ENCODE peak calls at places on chromosomes 12 and 14, in five cellular contexts. P is type B pancreatic cell, H is fibroblast of mammary gland, T is AG09309, I is GM10248. W is an unnamed sample.

GRCh38 chr12:48235796-48236333 is 32.8 kb upstream of the OR10AD1 start:
- DNase-seq in P (no peak), H (no peak), T (no peak), I (no peak), W (no peak)

GRCh38 chr12:49046129-49046895 is 14.3 kb downstream of the KMT2D start:
- DNase-seq in P (no peak), H (no peak), T (no peak), I (no peak), W (no peak)

GRCh38 chr12:62724947-62725447 is 210.0 kb downstream of the PPM1H start:
- DNase-seq in P (no peak), H (peak; percentile 98), T (peak; percentile 97), I (no peak), W (no peak)

GRCh38 chr14:56278383-56278782 is 160.2 kb downstream of the PELI2 start:
- DNase-seq in P (no peak), H (no peak), T (no peak), I (no peak), W (no peak)

GRCh38 chr12:119444462-119445044 is 110.0 kb downstream of the CCDC60 start:
- DNase-seq in P (no peak), H (peak; percentile 43), T (no peak), I (peak; percentile 67), W (peak; percentile 68)

GRCh38 chr12:27580561-27581330 is 56.7 kb downstream of the PPFIBP1 start:
- DNase-seq in P (no peak), H (no peak), T (no peak), I (no peak), W (no peak)

GRCh38 chr14:89296281-89296745 is 120.7 kb downstream of the FOXN3 start:
- DNase-seq in P (no peak), H (no peak), T (no peak), I (no peak), W (no peak)

GRCh38 chr12:34033628-34034296 is 11.5 kb downstream of the ALG10 start:
- DNase-seq in P (no peak), H (peak; percentile 45), T (no peak), I (peak; percentile 3), W (peak; percentile 8)

GRCh38 chr12:69495071-69495470 is 24.9 kb downstream of the FRS2 start:
- DNase-seq in P (no peak), H (peak; percentile 50), T (no peak), I (no peak), W (no peak)

GRCh38 chr12:75779891-75780501 is 251.6 kb downstream of the PHLDA1 start:
- DNase-seq in P (no peak), H (no peak), T (no peak), I (no peak), W (no peak)

GRCh38 chr12:64687816-64688599 is 71.2 kb downstream of the GNS start:
- DNase-seq in P (no peak), H (peak; percentile 70), T (no peak), I (no peak), W (no peak)

GRCh38 chr14:65230287-65230728 is 128.0 kb upstream of the MAX start:
- DNase-seq in P (no peak), H (peak; percentile 46), T (no peak), I (no peak), W (no peak)

GRCh38 chr12:113155060-113155459 is 5.5 kb downstream of the CFAP73 start:
- DNase-seq in P (no peak), H (no peak), T (no peak), I (no peak), W (no peak)

GRCh38 chr12:113151655-113152054 is 2.1 kb downstream of the CFAP73 start:
- DNase-seq in P (no peak), H (no peak), T (no peak), I (no peak), W (no peak)

GRCh38 chr12:113154351-113154973 is 4.9 kb downstream of the CFAP73 start:
- DNase-seq in P (no peak), H (peak; percentile 12), T (no peak), I (peak; percentile 61), W (peak; percentile 67)

GRCh38 chr12:113152196-113152834 is 2.8 kb downstream of the CFAP73 start:
- DNase-seq in P (no peak), H (no peak), T (no peak), I (no peak), W (no peak)

DNA sequence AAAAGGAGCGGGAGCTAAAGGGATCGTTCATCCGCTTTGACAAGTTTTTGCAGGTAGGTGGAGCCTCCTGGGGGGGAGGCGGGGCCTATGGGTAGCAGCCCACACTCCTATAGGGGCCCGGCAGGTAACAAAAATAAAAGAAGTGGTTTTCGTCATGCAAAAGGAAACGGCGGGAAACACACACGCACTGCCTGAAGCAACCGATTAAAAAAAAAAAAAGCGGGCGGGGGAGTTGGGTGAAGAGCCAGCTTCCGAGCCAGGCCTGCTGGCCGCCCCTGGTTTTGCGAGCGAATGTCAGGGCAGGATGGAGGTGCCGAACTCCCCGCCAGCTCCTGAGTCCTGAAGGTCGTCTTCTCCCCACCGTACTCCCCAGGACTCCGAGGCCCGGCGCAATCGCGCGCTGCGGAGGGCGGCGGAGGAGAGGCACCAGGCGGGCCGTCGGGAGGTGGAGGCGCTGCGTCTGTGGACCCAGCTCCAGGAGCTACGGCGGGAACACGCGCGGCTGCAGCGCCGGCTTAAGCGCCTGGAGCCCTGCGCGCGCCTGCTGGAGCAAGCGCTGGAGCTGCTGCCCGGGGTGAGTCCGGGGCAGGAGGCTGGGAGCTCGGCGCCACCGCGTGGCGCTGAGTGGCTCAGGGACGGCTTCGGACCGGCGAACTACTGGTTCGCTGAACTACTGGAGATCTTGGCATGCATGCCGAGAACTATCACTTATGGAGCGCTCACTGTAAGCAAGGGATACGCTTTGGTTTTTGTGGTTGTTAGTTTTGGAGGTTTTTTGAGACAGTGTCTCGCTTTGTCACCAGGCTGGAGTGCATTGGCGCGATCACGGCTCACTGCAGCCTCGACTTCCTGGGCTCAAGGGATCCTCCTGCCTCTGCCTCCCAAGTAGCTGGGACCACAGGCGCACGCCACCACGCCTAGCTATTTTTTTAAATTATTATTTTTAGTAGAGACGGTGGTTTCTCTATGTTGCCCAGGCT is 3.6 kb downstream of the CFAP73 start:
- DNase-seq in P (no peak), H (peak; percentile 70), T (peak; percentile 33), I (peak; percentile 84), W (peak; percentile 89)
- TF ChIP-seq CTCF in P (peak; percentile 55), H (peak; percentile 38), T (peak; percentile 56), I (peak; percentile 56), W (peak; percentile 74)

GRCh38 chr12:9941838-9942237 is 9.7 kb upstream of the CLEC2A start:
- DNase-seq in P (no peak), H (no peak), T (no peak), I (no peak), W (no peak)
- TF ChIP-seq CTCF in P (no peak), H (no peak), T (no peak), I (no peak), W (no peak)

GRCh38 chr14:44847910-44848309 is 113.8 kb downstream of the KLHL28 start:
- DNase-seq in P (no peak), H (peak; percentile 33), T (peak; percentile 29), I (no peak), W (no peak)
- TF ChIP-seq CTCF in P (no peak), H (no peak), T (no peak), I (no peak), W (no peak)

GRCh38 chr14:76599141-76599540 is 162.1 kb upstream of the VASH1 start:
- DNase-seq in P (no peak), H (no peak), T (no peak), I (no peak), W (no peak)

GRCh38 chr14:76597387-76597786 is 163.9 kb upstream of the VASH1 start:
- DNase-seq in P (no peak), H (no peak), T (no peak), I (no peak), W (no peak)

GRCh38 chr14:76595266-76595665 is 166.0 kb upstream of the VASH1 start:
- DNase-seq in P (no peak), H (peak; percentile 2), T (no peak), I (no peak), W (no peak)

GRCh38 chr14:76603713-76604112 is 157.6 kb upstream of the VASH1 start:
- DNase-seq in P (no peak), H (no peak), T (no peak), I (no peak), W (no peak)

GRCh38 chr14:76599556-76599955 is 161.7 kb upstream of the VASH1 start:
- DNase-seq in P (no peak), H (no peak), T (no peak), I (no peak), W (no peak)
- TF ChIP-seq CTCF in P (no peak), H (no peak), T (no peak), I (no peak), W (no peak)

GRCh38 chr14:77327111-77327510 is 6.3 kb downstream of the GSTZ1 start:
- DNase-seq in P (no peak), H (no peak), T (no peak), I (no peak), W (no peak)
- TF ChIP-seq CTCF in P (no peak), H (no peak), T (no peak), I (no peak), W (no peak)

GRCh38 chr12:59179231-59179630 is 258.9 kb upstream of the LRIG3 start:
- DNase-seq in P (no peak), H (no peak), T (no peak), I (no peak), W (no peak)

GRCh38 chr12:59173696-59174095 is 253.4 kb upstream of the LRIG3 start:
- DNase-seq in P (no peak), H (peak; percentile 5), T (no peak), I (no peak), W (no peak)
- TF ChIP-seq CTCF in P (peak; percentile 57), H (peak; percentile 24), T (peak; percentile 38), I (no peak), W (no peak)

DNA sequence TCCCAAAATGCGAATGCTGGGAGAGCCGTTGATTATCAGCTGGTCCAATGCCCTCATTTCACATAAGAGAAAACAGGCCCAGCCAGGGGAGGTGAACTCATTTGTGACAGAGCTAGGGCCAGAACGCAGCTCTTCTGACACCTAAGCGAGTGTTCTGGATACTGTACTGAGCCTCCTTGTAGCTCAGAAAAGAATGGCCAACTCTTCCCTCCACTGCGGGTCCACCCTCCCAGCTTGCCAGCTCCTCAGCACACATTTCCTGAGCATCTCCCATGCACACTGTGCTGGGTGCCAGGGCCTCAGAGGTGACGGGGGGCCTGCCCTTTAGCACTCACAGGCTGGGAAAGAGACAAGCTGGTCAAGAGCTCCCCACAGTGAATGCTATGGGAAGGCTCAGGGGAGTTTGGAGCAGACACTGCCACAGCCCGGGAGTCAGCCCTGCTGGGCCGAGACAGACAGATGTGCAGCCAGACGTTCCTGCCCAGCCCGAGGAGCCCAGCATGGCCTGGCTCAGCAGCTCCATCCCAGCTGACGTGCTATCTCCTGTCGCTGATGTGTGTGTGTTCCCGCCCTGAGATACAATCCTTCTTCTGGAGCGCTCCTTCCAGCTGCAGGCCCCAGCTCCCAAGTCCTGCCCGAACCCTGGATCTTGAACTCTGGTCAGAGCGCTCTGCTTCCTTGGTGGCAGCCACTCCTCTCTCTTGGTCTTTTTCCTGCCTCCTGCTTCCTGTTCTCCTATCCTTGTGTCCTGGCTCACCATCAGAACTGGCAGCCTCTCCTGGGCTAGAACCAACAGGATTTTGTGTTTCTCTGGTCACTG is 3.6 kb downstream of the CMTM5 start:
- DNase-seq in P (no peak), H (no peak), T (no peak), I (no peak), W (no peak)
- TF ChIP-seq CTCF in P (no peak), H (no peak), T (no peak), I (no peak), W (no peak)

W was measured in GM13977.